ENCODE peak calls at places on chromosomes 5 and 9, in seven cellular contexts. One of them, this sample, is unnamed.

GRCh38 chr9:123616707-123617106 is 260.7 kb downstream of the CRB2 start:
- DNase-seq in HCEC 1CT: no peak
- DNase-seq in fibroblast of lung: no peak
- DNase-seq in astrocyte of the spinal cord: no peak
- DNase-seq in left ventricle myocardium superior: no peak
- DNase-seq in GM03348: no peak
- DNase-seq in GDM1: no peak
- DNase-seq in this sample: no peak

GRCh38 chr9:15512889-15513288 is 2.1 kb upstream of the PSIP1 start:
- DNase-seq in HCEC 1CT: no peak
- DNase-seq in fibroblast of lung: no peak
- DNase-seq in astrocyte of the spinal cord: no peak
- DNase-seq in left ventricle myocardium superior: no peak
- DNase-seq in GM03348: no peak
- DNase-seq in GDM1: no peak
- DNase-seq in this sample: no peak

GRCh38 chr9:124298646-124299235 is 41.0 kb downstream of the NEK6 start:
- DNase-seq in HCEC 1CT: no peak
- DNase-seq in fibroblast of lung: no peak
- DNase-seq in astrocyte of the spinal cord: no peak
- DNase-seq in left ventricle myocardium superior: no peak
- DNase-seq in GM03348: no peak
- DNase-seq in GDM1: no peak
- DNase-seq in this sample: no peak

GRCh38 chr5:139394654-139395566 is at the start of gene PROB1:
- DNase-seq in HCEC 1CT: no peak
- DNase-seq in fibroblast of lung: no peak
- DNase-seq in astrocyte of the spinal cord: no peak
- DNase-seq in left ventricle myocardium superior: peak
- DNase-seq in GM03348: no peak
- DNase-seq in GDM1: no peak
- DNase-seq in this sample: no peak

GRCh38 chr5:154221371-154221896 is 30.9 kb downstream of the GALNT10 start:
- DNase-seq in HCEC 1CT: peak
- DNase-seq in fibroblast of lung: peak
- DNase-seq in astrocyte of the spinal cord: peak
- DNase-seq in left ventricle myocardium superior: peak
- DNase-seq in GM03348: peak
- DNase-seq in GDM1: peak
- DNase-seq in this sample: no peak

GRCh38 chr9:93960221-93960970 is 5.2 kb upstream of the BARX1 start:
- DNase-seq in HCEC 1CT: no peak
- DNase-seq in fibroblast of lung: peak
- DNase-seq in astrocyte of the spinal cord: no peak
- DNase-seq in left ventricle myocardium superior: no peak
- DNase-seq in GM03348: no peak
- DNase-seq in GDM1: no peak
- DNase-seq in this sample: no peak

GRCh38 chr9:32644698-32645097 is 9.2 kb upstream of the TAF1L start:
- DNase-seq in HCEC 1CT: peak
- DNase-seq in fibroblast of lung: no peak
- DNase-seq in astrocyte of the spinal cord: peak
- DNase-seq in left ventricle myocardium superior: no peak
- DNase-seq in GM03348: peak
- DNase-seq in GDM1: no peak
- DNase-seq in this sample: no peak

GRCh38 chr5:165029471-165029870 is 1524.1 kb downstream of the MAT2B start:
- DNase-seq in HCEC 1CT: peak
- DNase-seq in fibroblast of lung: peak
- DNase-seq in astrocyte of the spinal cord: peak
- DNase-seq in left ventricle myocardium superior: no peak
- DNase-seq in GM03348: no peak
- DNase-seq in GDM1: peak
- DNase-seq in this sample: no peak

GRCh38 chr5:157540707-157541451 is 34.7 kb downstream of the ADAM19 start:
- DNase-seq in HCEC 1CT: peak
- DNase-seq in fibroblast of lung: peak
- DNase-seq in astrocyte of the spinal cord: peak
- DNase-seq in left ventricle myocardium superior: peak
- DNase-seq in GM03348: peak
- DNase-seq in GDM1: no peak
- DNase-seq in this sample: no peak

GRCh38 chr9:16125637-16126036 is 572.8 kb downstream of the CCDC171 start:
- DNase-seq in HCEC 1CT: no peak
- DNase-seq in fibroblast of lung: no peak
- DNase-seq in astrocyte of the spinal cord: no peak
- DNase-seq in left ventricle myocardium superior: no peak
- DNase-seq in GM03348: no peak
- DNase-seq in GDM1: no peak
- DNase-seq in this sample: no peak

GRCh38 chr5:159913048-159913447 is 3.2 kb upstream of the ADRA1B start:
- DNase-seq in HCEC 1CT: peak
- DNase-seq in fibroblast of lung: peak
- DNase-seq in astrocyte of the spinal cord: peak
- DNase-seq in left ventricle myocardium superior: no peak
- DNase-seq in GM03348: peak
- DNase-seq in GDM1: no peak
- DNase-seq in this sample: no peak

GRCh38 chr9:91580136-91580535 is 156.5 kb upstream of the NFIL3 start:
- DNase-seq in HCEC 1CT: no peak
- DNase-seq in fibroblast of lung: peak
- DNase-seq in astrocyte of the spinal cord: peak
- DNase-seq in left ventricle myocardium superior: no peak
- DNase-seq in GM03348: peak
- DNase-seq in GDM1: no peak
- DNase-seq in this sample: no peak

This sample was measured in nucleus accumbens.